ENCODE peak calls at places on chromosomes 12 and 14, in eight cellular contexts. One of them, this sample, is unnamed.
A peak's percentile ranks its signal among the peaks of the same experiment; 100 is the strongest.

GRCh38 chr14:64026600-64026999 is 173.8 kb downstream of the SYNE2 start:
- DNase-seq in central memory CD4-positive, alpha-beta T cell: no peak
- DNase-seq in occipital lobe: no peak
- DNase-seq in CD8-positive, alpha-beta memory T cell: no peak
- DNase-seq in CD4-positive, CD25-positive, alpha-beta regulatory T cell: no peak
- DNase-seq in hypothalamus: no peak
- DNase-seq in omental fat pad: no peak
- DNase-seq in HFFc6: no peak
- DNase-seq in this sample: no peak

GRCh38 chr12:122437656-122438121 is 15.2 kb upstream of the CLIP1 start:
- DNase-seq in central memory CD4-positive, alpha-beta T cell: no peak
- DNase-seq in occipital lobe: peak; percentile 81
- DNase-seq in CD8-positive, alpha-beta memory T cell: no peak
- DNase-seq in CD4-positive, CD25-positive, alpha-beta regulatory T cell: no peak
- DNase-seq in hypothalamus: peak; percentile 12
- DNase-seq in omental fat pad: peak; percentile 43
- DNase-seq in HFFc6: peak; percentile 30
- DNase-seq in this sample: no peak

GRCh38 chr14:105358140-105358846 is 40.0 kb upstream of the TEX22 start:
- DNase-seq in central memory CD4-positive, alpha-beta T cell: no peak
- DNase-seq in occipital lobe: no peak
- DNase-seq in CD8-positive, alpha-beta memory T cell: no peak
- DNase-seq in CD4-positive, CD25-positive, alpha-beta regulatory T cell: no peak
- DNase-seq in hypothalamus: no peak
- DNase-seq in omental fat pad: no peak
- DNase-seq in HFFc6: no peak
- DNase-seq in this sample: no peak

GRCh38 chr12:4153343-4153892 is 120.1 kb upstream of the CCND2 start:
- DNase-seq in central memory CD4-positive, alpha-beta T cell: peak; percentile 37
- DNase-seq in occipital lobe: no peak
- DNase-seq in CD8-positive, alpha-beta memory T cell: peak; percentile 66
- DNase-seq in CD4-positive, CD25-positive, alpha-beta regulatory T cell: peak; percentile 29
- DNase-seq in hypothalamus: no peak
- DNase-seq in omental fat pad: no peak
- DNase-seq in HFFc6: no peak
- DNase-seq in this sample: no peak

GRCh38 chr12:116186482-116187157 is 90.9 kb downstream of the MED13L start:
- DNase-seq in central memory CD4-positive, alpha-beta T cell: no peak
- DNase-seq in occipital lobe: no peak
- DNase-seq in CD8-positive, alpha-beta memory T cell: no peak
- DNase-seq in CD4-positive, CD25-positive, alpha-beta regulatory T cell: no peak
- DNase-seq in hypothalamus: no peak
- DNase-seq in omental fat pad: no peak
- DNase-seq in HFFc6: no peak
- DNase-seq in this sample: no peak

GRCh38 chr12:53575502-53576264 is 50.5 kb downstream of the ATF7 start:
- DNase-seq in central memory CD4-positive, alpha-beta T cell: no peak
- DNase-seq in occipital lobe: no peak
- DNase-seq in CD8-positive, alpha-beta memory T cell: no peak
- DNase-seq in CD4-positive, CD25-positive, alpha-beta regulatory T cell: no peak
- DNase-seq in hypothalamus: no peak
- DNase-seq in omental fat pad: no peak
- DNase-seq in HFFc6: peak; percentile 72
- DNase-seq in this sample: peak; percentile 41

GRCh38 chr12:110998165-110998564 is 77.8 kb upstream of the MYL2 start:
- DNase-seq in central memory CD4-positive, alpha-beta T cell: no peak
- DNase-seq in occipital lobe: no peak
- DNase-seq in CD8-positive, alpha-beta memory T cell: no peak
- DNase-seq in CD4-positive, CD25-positive, alpha-beta regulatory T cell: no peak
- DNase-seq in hypothalamus: no peak
- DNase-seq in omental fat pad: no peak
- DNase-seq in HFFc6: no peak
- DNase-seq in this sample: no peak

GRCh38 chr14:104972301-104973211 is 5.6 kb downstream of the AHNAK2 start:
- DNase-seq in central memory CD4-positive, alpha-beta T cell: no peak
- DNase-seq in occipital lobe: no peak
- DNase-seq in CD8-positive, alpha-beta memory T cell: no peak
- DNase-seq in CD4-positive, CD25-positive, alpha-beta regulatory T cell: no peak
- DNase-seq in hypothalamus: no peak
- DNase-seq in omental fat pad: no peak
- DNase-seq in HFFc6: no peak
- DNase-seq in this sample: no peak

GRCh38 chr12:132169376-132169775 is 25.1 kb downstream of the NOC4L start:
- DNase-seq in central memory CD4-positive, alpha-beta T cell: no peak
- DNase-seq in occipital lobe: no peak
- DNase-seq in CD8-positive, alpha-beta memory T cell: peak; percentile 43
- DNase-seq in CD4-positive, CD25-positive, alpha-beta regulatory T cell: no peak
- DNase-seq in hypothalamus: no peak
- DNase-seq in omental fat pad: no peak
- DNase-seq in HFFc6: no peak
- DNase-seq in this sample: no peak

GRCh38 chr12:109737631-109738030 is 24.0 kb downstream of the FAM222A start:
- DNase-seq in central memory CD4-positive, alpha-beta T cell: no peak
- DNase-seq in occipital lobe: no peak
- DNase-seq in CD8-positive, alpha-beta memory T cell: peak; percentile 11
- DNase-seq in CD4-positive, CD25-positive, alpha-beta regulatory T cell: no peak
- DNase-seq in hypothalamus: no peak
- DNase-seq in omental fat pad: no peak
- DNase-seq in HFFc6: no peak
- DNase-seq in this sample: no peak

GRCh38 chr14:103273145-103273846 is 60.7 kb upstream of the EIF5 start:
- DNase-seq in central memory CD4-positive, alpha-beta T cell: no peak
- DNase-seq in occipital lobe: no peak
- DNase-seq in CD8-positive, alpha-beta memory T cell: no peak
- DNase-seq in CD4-positive, CD25-positive, alpha-beta regulatory T cell: no peak
- DNase-seq in hypothalamus: no peak
- DNase-seq in omental fat pad: no peak
- DNase-seq in HFFc6: no peak
- DNase-seq in this sample: no peak

GRCh38 chr12:22978962-22979361 is 354.0 kb downstream of the ETNK1 start:
- DNase-seq in central memory CD4-positive, alpha-beta T cell: no peak
- DNase-seq in occipital lobe: no peak
- DNase-seq in CD8-positive, alpha-beta memory T cell: no peak
- DNase-seq in CD4-positive, CD25-positive, alpha-beta regulatory T cell: no peak
- DNase-seq in hypothalamus: no peak
- DNase-seq in omental fat pad: peak; percentile 23
- DNase-seq in HFFc6: peak; percentile 88
- DNase-seq in this sample: peak; percentile 8

GRCh38 chr14:24309538-24310386 is at the start of gene LTB4R2:
- DNase-seq in central memory CD4-positive, alpha-beta T cell: no peak
- DNase-seq in occipital lobe: no peak
- DNase-seq in CD8-positive, alpha-beta memory T cell: no peak
- DNase-seq in CD4-positive, CD25-positive, alpha-beta regulatory T cell: no peak
- DNase-seq in hypothalamus: no peak
- DNase-seq in omental fat pad: no peak
- DNase-seq in HFFc6: no peak
- DNase-seq in this sample: no peak

GRCh38 chr12:51262758-51263177 is 7.4 kb downstream of the SMAGP start:
- DNase-seq in central memory CD4-positive, alpha-beta T cell: no peak
- DNase-seq in occipital lobe: no peak
- DNase-seq in CD8-positive, alpha-beta memory T cell: peak; percentile 54
- DNase-seq in CD4-positive, CD25-positive, alpha-beta regulatory T cell: no peak
- DNase-seq in hypothalamus: no peak
- DNase-seq in omental fat pad: no peak
- DNase-seq in HFFc6: peak; percentile 52
- DNase-seq in this sample: peak; percentile 45